ENCODE peak calls at places on chromosomes 4 and X, in nine cellular contexts. D is MM.1S, W is Peyer's patch, O is SJCRH30, A is tibial nerve, C is heart left ventricle, Q is right lobe of liver, V is sigmoid colon, R is SJSA1. G is an unnamed sample.
A peak's percentile ranks its signal among the peaks of the same experiment; 100 is the strongest.

GRCh38 chr4:2827071-2827873 is 16.4 kb upstream of the ADD1 start:
- DNase-seq in D (no peak), W (no peak), O (no peak), A (no peak), C (peak; percentile 25), Q (no peak), V (peak; percentile 58), R (no peak), G (no peak)

GRCh38 chr4:163063891-163064290 is 102.8 kb downstream of the NAF1 start:
- DNase-seq in D (no peak), W (no peak), O (peak; percentile 4), A (no peak), C (no peak), Q (no peak), V (no peak), R (peak; percentile 84), G (no peak)

GRCh38 chr4:184653650-184654049 is 4.1 kb downstream of the PRIMPOL start:
- DNase-seq in D (no peak), W (no peak), O (peak; percentile 90), A (no peak), C (no peak), Q (no peak), V (no peak), R (no peak), G (peak; percentile 41)

GRCh38 chr4:47031011-47031678 is at the start of gene GABRB1:
- DNase-seq in D (peak; percentile 28), W (peak; percentile 60), O (no peak), A (no peak), C (peak; percentile 74), Q (peak; percentile 73), V (peak; percentile 69), R (peak; percentile 42), G (peak; percentile 74)

GRCh38 chr4:175127314-175127713 is 209.2 kb downstream of the ADAM29 start:
- DNase-seq in D (no peak), W (no peak), O (no peak), A (no peak), C (no peak), Q (no peak), V (no peak), R (no peak), G (no peak)

GRCh38 chr4:7003879-7004240 is 39.3 kb upstream of the TADA2B start:
- DNase-seq in D (no peak), W (no peak), O (no peak), A (no peak), C (no peak), Q (no peak), V (peak; percentile 29), R (no peak), G (no peak)

GRCh38 chrX:37712458-37712857 is 26.9 kb downstream of the XK start:
- DNase-seq in D (no peak), W (no peak), O (no peak), A (no peak), C (no peak), Q (no peak), V (no peak), R (peak; percentile 36), G (no peak)

GRCh38 chr4:156773648-156774357 is 197.8 kb downstream of the PDGFC start:
- DNase-seq in D (no peak), W (no peak), O (no peak), A (no peak), C (no peak), Q (no peak), V (no peak), R (no peak), G (no peak)

GRCh38 chrX:71378752-71379151 is 12.6 kb downstream of the TAF1 start:
- DNase-seq in D (no peak), W (no peak), O (no peak), A (no peak), C (peak; percentile 31), Q (no peak), V (no peak), R (no peak), G (no peak)

GRCh38 chr4:39699676-39700409 is 1.9 kb downstream of the UBE2K start:
- DNase-seq in D (peak; percentile 7), W (no peak), O (no peak), A (no peak), C (no peak), Q (no peak), V (no peak), R (no peak), G (peak; percentile 12)

GRCh38 chrX:100995469-100995868 is 26.0 kb downstream of the ARL13A start:
- DNase-seq in D (no peak), W (no peak), O (peak; percentile 54), A (no peak), C (no peak), Q (no peak), V (no peak), R (peak; percentile 49), G (no peak)

GRCh38 chr4:125679989-125680388 is 365.2 kb downstream of the FAT4 start:
- DNase-seq in D (no peak), W (no peak), O (no peak), A (no peak), C (no peak), Q (no peak), V (no peak), R (no peak), G (no peak)

DNA sequence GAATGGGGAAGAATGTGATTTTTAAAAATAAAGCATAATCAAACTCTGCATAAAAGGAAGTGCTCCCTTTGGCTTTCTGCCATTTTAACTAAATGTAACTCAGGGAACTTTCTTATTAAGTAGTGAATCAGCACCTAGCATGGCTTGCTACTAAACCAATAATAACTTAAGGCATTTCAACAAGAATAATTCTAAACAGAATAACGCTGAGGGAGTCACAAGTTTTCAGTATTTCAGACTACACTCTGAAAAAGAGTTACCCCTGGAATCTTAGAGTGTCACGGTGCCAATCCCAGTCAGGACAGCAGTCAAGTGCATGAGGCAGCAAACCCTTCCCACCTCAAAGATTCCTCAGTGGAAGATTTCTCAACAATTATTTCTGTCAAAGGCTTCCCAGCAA is 97.2 kb upstream of the MYOZ2 start:
- DNase-seq in D (no peak), W (no peak), O (no peak), A (no peak), C (no peak), Q (no peak), V (no peak), R (no peak), G (no peak)
- H3K4me1 ChIP-seq in D (peaks cover 12% of the 10 kb centered on the region), W (no peaks in the 10 kb centered on the region), O (peaks cover 35% of the 10 kb centered on the region), A (peaks cover 89% of the 10 kb centered on the region), C (peaks cover 18% of the 10 kb centered on the region), Q (no peaks in the 10 kb centered on the region), V (no peaks in the 10 kb centered on the region), R (peaks cover 75% of the 10 kb centered on the region), G (peaks cover 39% of the 10 kb centered on the region)

GRCh38 chr4:105715692-105716278 is 7.2 kb downstream of the GSTCD start:
- DNase-seq in D (peak; percentile 41), W (no peak), O (peak; percentile 64), A (no peak), C (no peak), Q (no peak), V (no peak), R (no peak), G (no peak)
- H3K4me3 ChIP-seq in D (no peak overlapping the region), W (no peak overlapping the region), O (no peak overlapping the region), A (no peak overlapping the region), C (no peak overlapping the region), Q (no peak overlapping the region), V (no peak overlapping the region), R (no peak overlapping the region), G (no peak overlapping the region)

GRCh38 chrX:139924696-139925094 is 8.2 kb downstream of the ATP11C start:
- DNase-seq in D (no peak), W (no peak), O (no peak), A (no peak), C (no peak), Q (no peak), V (no peak), R (no peak), G (no peak)

GRCh38 chrX:139924069-139924695 is 8.7 kb downstream of the ATP11C start:
- DNase-seq in D (no peak), W (no peak), O (no peak), A (no peak), C (no peak), Q (no peak), V (no peak), R (no peak), G (no peak)

GRCh38 chrX:139914421-139914820 is 18.4 kb downstream of the ATP11C start:
- DNase-seq in D (no peak), W (no peak), O (no peak), A (no peak), C (no peak), Q (no peak), V (no peak), R (no peak), G (no peak)

DNA sequence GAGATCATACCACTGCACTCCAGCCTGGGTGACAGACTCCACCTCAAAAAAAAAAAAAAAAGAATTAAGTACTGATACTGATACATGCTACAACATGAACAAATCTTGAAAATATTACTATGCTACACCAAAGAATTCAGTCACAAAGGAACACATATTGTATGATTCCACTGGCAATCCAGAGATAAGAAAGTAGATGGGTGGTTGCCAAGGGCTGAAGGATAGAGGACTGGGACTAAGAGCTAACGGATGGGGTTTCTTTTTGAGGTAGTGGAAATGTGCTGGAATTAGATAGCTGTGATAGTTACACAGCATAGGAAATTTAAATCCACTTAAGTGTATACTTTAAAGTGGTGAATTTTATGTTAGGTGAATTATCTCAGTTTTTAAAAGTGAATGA is 12.5 kb downstream of the ATP11C start:
- DNase-seq in D (no peak), W (no peak), O (no peak), A (no peak), C (no peak), Q (no peak), V (no peak), R (no peak), G (no peak)
- H3K27me3 ChIP-seq in D (no peaks in the 10 kb centered on the region), W (no peaks in the 10 kb centered on the region), O (no peaks in the 10 kb centered on the region), A (no peaks in the 10 kb centered on the region), C (no peaks in the 10 kb centered on the region), Q (no peaks in the 10 kb centered on the region), V (no peaks in the 10 kb centered on the region), R (no peaks in the 10 kb centered on the region), G (no peaks in the 10 kb centered on the region)

GRCh38 chrX:40473460-40474204 is 107.1 kb upstream of the ATP6AP2 start:
- DNase-seq in D (no peak), W (no peak), O (no peak), A (no peak), C (no peak), Q (no peak), V (no peak), R (no peak), G (no peak)

GRCh38 chrX:40479777-40480318 is 100.9 kb upstream of the ATP6AP2 start:
- DNase-seq in D (no peak), W (no peak), O (no peak), A (no peak), C (no peak), Q (no peak), V (no peak), R (no peak), G (no peak)

GRCh38 chrX:40478457-40479065 is 102.2 kb upstream of the ATP6AP2 start:
- DNase-seq in D (no peak), W (no peak), O (no peak), A (no peak), C (no peak), Q (no peak), V (no peak), R (no peak), G (no peak)

GRCh38 chrX:40474205-40474626 is 106.6 kb upstream of the ATP6AP2 start:
- DNase-seq in D (no peak), W (no peak), O (peak; percentile 66), A (no peak), C (peak; percentile 32), Q (peak; percentile 50), V (peak; percentile 67), R (peak; percentile 34), G (peak; percentile 74)

DNA sequence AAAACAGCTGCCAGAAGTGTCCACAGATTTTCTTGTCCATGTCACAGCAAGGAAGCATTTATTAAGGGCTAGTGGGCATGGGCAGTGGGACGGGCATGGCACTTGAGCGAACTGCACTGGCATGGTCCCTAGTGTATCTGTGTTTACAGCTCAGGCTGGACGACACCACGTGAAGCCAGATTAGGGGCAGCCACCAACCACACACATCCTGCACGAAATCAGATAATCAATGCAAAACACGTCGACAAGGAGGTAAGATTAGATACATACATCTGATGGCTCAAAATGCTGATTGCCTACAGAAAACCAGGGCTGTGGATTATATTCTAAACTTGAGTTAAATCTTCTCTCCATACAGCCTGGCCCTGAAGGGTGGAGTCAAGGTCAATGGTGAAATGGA is 103.8 kb upstream of the ATP6AP2 start:
- DNase-seq in D (no peak), W (no peak), O (no peak), A (no peak), C (no peak), Q (no peak), V (no peak), R (no peak), G (no peak)
- H3K4me1 ChIP-seq in D (no peaks in the 10 kb centered on the region), W (no peaks in the 10 kb centered on the region), O (peaks cover 10% of the 10 kb centered on the region), A (peaks cover 8% of the 10 kb centered on the region), C (no peaks in the 10 kb centered on the region), Q (no peaks in the 10 kb centered on the region), V (no peaks in the 10 kb centered on the region), R (no peaks in the 10 kb centered on the region), G (peaks cover 10% of the 10 kb centered on the region)